ENCODE peak calls at places on chromosomes 1 and 21, in four cellular contexts. X, H, S and I are unnamed samples.

GRCh38 chr1:24289937-24290595 is 29.1 kb upstream of the GRHL3 start:
- DNase-seq in X (no peak), H (no peak), S (peak), I (peak)

GRCh38 chr1:12314328-12314903 is 84.6 kb downstream of the VPS13D start:
- DNase-seq in X (no peak), H (no peak), S (peak), I (peak)

GRCh38 chr1:12142891-12143630 is 23.7 kb upstream of the TNFRSF1B start:
- DNase-seq in X (no peak), H (peak), S (no peak), I (no peak)

GRCh38 chr1:87683557-87683956 is 354.9 kb downstream of the LMO4 start:
- DNase-seq in X (no peak), H (no peak), S (peak), I (no peak)

GRCh38 chr1:201636581-201636980 is 97.7 kb downstream of the NAV1 start:
- DNase-seq in X (no peak), H (no peak), S (peak), I (peak)

GRCh38 chr1:150072959-150073358 is 5.4 kb downstream of the VPS45 start:
- DNase-seq in X (no peak), H (peak), S (peak), I (peak)

GRCh38 chr21:33824156-33824941 is 91.3 kb downstream of the ATP5PO start:
- DNase-seq in X (no peak), H (no peak), S (no peak), I (no peak)

GRCh38 chr1:200963076-200963475 is 60.4 kb downstream of the KIF21B start:
- DNase-seq in X (no peak), H (no peak), S (no peak), I (no peak)

GRCh38 chr1:226535626-226536025 is 12.9 kb upstream of the STUM start:
- DNase-seq in X (no peak), H (no peak), S (no peak), I (no peak)

GRCh38 chr1:45499415-45499769 is 481 bp downstream of the CCDC163 start:
- DNase-seq in X (no peak), H (no peak), S (peak), I (peak)

GRCh38 chr1:197808843-197809242 is 33.6 kb upstream of the DENND1B start:
- DNase-seq in X (no peak), H (no peak), S (no peak), I (no peak)

GRCh38 chr1:226226601-226227000 is 3.1 kb downstream of the MIXL1 start:
- DNase-seq in X (no peak), H (no peak), S (no peak), I (no peak)

GRCh38 chr1:53732409-53732808 is 6.6 kb downstream of the GLIS1 start:
- DNase-seq in X (no peak), H (no peak), S (no peak), I (no peak)

GRCh38 chr21:8989883-8990325 is 1531.5 kb upstream of the TPTE start:
- DNase-seq in X (no peak), H (no peak), S (peak), I (no peak)

GRCh38 chr1:193115629-193116227 is 6.1 kb upstream of the CDC73 start:
- DNase-seq in X (no peak), H (no peak), S (peak), I (peak)

GRCh38 chr1:198531891-198532290 is 8.6 kb downstream of the ATP6V1G3 start:
- DNase-seq in X (no peak), H (no peak), S (no peak), I (no peak)

GRCh38 chr1:41626146-41626545 is 141.7 kb upstream of the EDN2 start:
- DNase-seq in X (no peak), H (no peak), S (no peak), I (no peak)